ENCODE peak calls at places on chromosome 1, in five cellular contexts. Y is heart left ventricle, Z is HFFc6, R is thoracic aorta, E is cardiac fibroblast. K is an unnamed sample.
A peak's percentile ranks its signal among the peaks of the same experiment; 100 is the strongest.

GRCh38 chr1:223114871-223115270 is 28.2 kb downstream of the TLR5 start:
- DNase-seq in Y (no peak), Z (no peak), R (no peak), E (peak; percentile 28), K (no peak)

GRCh38 chr1:19932866-19933265 is 9.4 kb upstream of the PLA2G2E start:
- DNase-seq in Y (no peak), Z (no peak), R (no peak), E (no peak), K (no peak)

GRCh38 chr1:93503816-93504215 is 55.9 kb downstream of the FNBP1L start:
- DNase-seq in Y (no peak), Z (no peak), R (no peak), E (no peak), K (no peak)

GRCh38 chr1:53956308-53957168 is 10.4 kb downstream of the LRRC42 start:
- DNase-seq in Y (no peak), Z (no peak), R (no peak), E (peak; percentile 30), K (no peak)

GRCh38 chr1:82090104-82090503 is 289.4 kb downstream of the ADGRL2 start:
- DNase-seq in Y (no peak), Z (no peak), R (no peak), E (peak; percentile 48), K (no peak)

GRCh38 chr1:232688398-232688797 is 58.5 kb upstream of the SIPA1L2 start:
- DNase-seq in Y (no peak), Z (no peak), R (no peak), E (no peak), K (no peak)

GRCh38 chr1:194105381-194105780 is 919.0 kb upstream of the B3GALT2 start:
- DNase-seq in Y (no peak), Z (no peak), R (no peak), E (no peak), K (no peak)

GRCh38 chr1:66253330-66253921 is 280.5 kb upstream of the SGIP1 start:
- DNase-seq in Y (no peak), Z (peak; percentile 84), R (no peak), E (peak; percentile 91), K (peak; percentile 33)

GRCh38 chr1:181255270-181255929 is 166.9 kb downstream of the IER5 start:
- DNase-seq in Y (no peak), Z (peak; percentile 96), R (no peak), E (peak; percentile 96), K (no peak)

GRCh38 chr1:54600947-54601725 is 22.2 kb downstream of the FAM151A start:
- DNase-seq in Y (no peak), Z (no peak), R (no peak), E (no peak), K (no peak)

GRCh38 chr1:169161512-169162194 is 55.2 kb downstream of the ATP1B1 start:
- DNase-seq in Y (no peak), Z (no peak), R (no peak), E (peak; percentile 8), K (no peak)

GRCh38 chr1:201999625-202000238 is 10.7 kb upstream of the ELF3 start:
- DNase-seq in Y (no peak), Z (peak; percentile 43), R (no peak), E (peak; percentile 64), K (no peak)

GRCh38 chr1:172414331-172414730 is 6.2 kb upstream of the C1orf105 start:
- DNase-seq in Y (no peak), Z (peak; percentile 75), R (no peak), E (peak; percentile 76), K (no peak)

GRCh38 chr1:162676087-162676486 is 43.8 kb downstream of the DDR2 start:
- DNase-seq in Y (no peak), Z (peak; percentile 52), R (no peak), E (peak; percentile 70), K (no peak)

GRCh38 chr1:42957880-42958487 is 684 bp downstream of the SLC2A1 start:
- DNase-seq in Y (peak; percentile 79), Z (peak; percentile 36), R (no peak), E (peak; percentile 52), K (peak; percentile 61)

GRCh38 chr1:53734650-53735211 is 4.2 kb downstream of the GLIS1 start:
- DNase-seq in Y (no peak), Z (peak; percentile 57), R (no peak), E (peak; percentile 84), K (no peak)

GRCh38 chr1:244557565-244557964 is 95.4 kb upstream of the DESI2 start:
- DNase-seq in Y (no peak), Z (no peak), R (no peak), E (no peak), K (no peak)

GRCh38 chr1:66981679-66982078 is 56.9 kb downstream of the MIER1 start:
- DNase-seq in Y (no peak), Z (no peak), R (no peak), E (peak; percentile 53), K (no peak)

GRCh38 chr1:158600735-158601134 is 4.3 kb upstream of the OR10Z1 start:
- DNase-seq in Y (no peak), Z (no peak), R (no peak), E (no peak), K (no peak)

GRCh38 chr1:224368409-224368808 is 11.7 kb downstream of the CNIH4 start:
- DNase-seq in Y (no peak), Z (no peak), R (no peak), E (no peak), K (no peak)

GRCh38 chr1:161082996-161083742 is 6.2 kb downstream of the NECTIN4 start:
- DNase-seq in Y (peak; percentile 81), Z (peak; percentile 89), R (peak; percentile 35), E (peak; percentile 96), K (no peak)

GRCh38 chr1:209389258-209389657 is 194.3 kb upstream of the CAMK1G start:
- DNase-seq in Y (no peak), Z (peak; percentile 92), R (no peak), E (peak; percentile 89), K (no peak)

GRCh38 chr1:183996396-183996795 is 41.1 kb downstream of the COLGALT2 start:
- DNase-seq in Y (no peak), Z (no peak), R (no peak), E (no peak), K (no peak)

GRCh38 chr1:54887665-54888071 is 673 bp upstream of the DHCR24 start:
- DNase-seq in Y (no peak), Z (no peak), R (no peak), E (no peak), K (peak; percentile 10)

GRCh38 chr1:227759345-227760300 is 24.4 kb downstream of the SNAP47 start:
- DNase-seq in Y (peak; percentile 63), Z (peak; percentile 97), R (no peak), E (peak; percentile 96), K (no peak)

GRCh38 chr1:65469889-65470340 is 49.4 kb downstream of the LEPR start:
- DNase-seq in Y (no peak), Z (no peak), R (no peak), E (peak; percentile 60), K (no peak)

GRCh38 chr1:173043253-173043652 is 7.5 kb downstream of the TNFSF18 start:
- DNase-seq in Y (no peak), Z (peak; percentile 43), R (no peak), E (peak; percentile 77), K (no peak)

GRCh38 chr1:54806931-54807611 is 5.9 kb upstream of the TTC22 start:
- DNase-seq in Y (no peak), Z (peak; percentile 45), R (no peak), E (peak; percentile 33), K (no peak)

GRCh38 chr1:16183157-16183556 is 27.3 kb upstream of the EPHA2 start:
- DNase-seq in Y (no peak), Z (no peak), R (no peak), E (peak; percentile 95), K (no peak)

GRCh38 chr1:232016636-232017035 is 390.0 kb downstream of the DISC1 start:
- DNase-seq in Y (no peak), Z (peak; percentile 20), R (no peak), E (no peak), K (no peak)

GRCh38 chr1:234617986-234618725 is 8.2 kb upstream of the IRF2BP2 start:
- DNase-seq in Y (no peak), Z (peak; percentile 49), R (no peak), E (peak; percentile 63), K (no peak)

GRCh38 chr1:167798951-167799350 is 77.2 kb downstream of the MPZL1 start:
- DNase-seq in Y (no peak), Z (no peak), R (no peak), E (no peak), K (no peak)

GRCh38 chr1:27763358-27763757 is 9.7 kb upstream of the STX12 start:
- DNase-seq in Y (no peak), Z (no peak), R (no peak), E (no peak), K (no peak)
- TF ChIP-seq CTCF in Y (no peak), Z (no peak), R (no peak), E (no peak), K (no peak)

GRCh38 chr1:166013232-166013631 is 153.6 kb downstream of the FAM78B start:
- DNase-seq in Y (no peak), Z (no peak), R (no peak), E (no peak), K (no peak)

GRCh38 chr1:166020229-166020628 is 146.6 kb downstream of the FAM78B start:
- DNase-seq in Y (no peak), Z (no peak), R (no peak), E (no peak), K (no peak)

DNA sequence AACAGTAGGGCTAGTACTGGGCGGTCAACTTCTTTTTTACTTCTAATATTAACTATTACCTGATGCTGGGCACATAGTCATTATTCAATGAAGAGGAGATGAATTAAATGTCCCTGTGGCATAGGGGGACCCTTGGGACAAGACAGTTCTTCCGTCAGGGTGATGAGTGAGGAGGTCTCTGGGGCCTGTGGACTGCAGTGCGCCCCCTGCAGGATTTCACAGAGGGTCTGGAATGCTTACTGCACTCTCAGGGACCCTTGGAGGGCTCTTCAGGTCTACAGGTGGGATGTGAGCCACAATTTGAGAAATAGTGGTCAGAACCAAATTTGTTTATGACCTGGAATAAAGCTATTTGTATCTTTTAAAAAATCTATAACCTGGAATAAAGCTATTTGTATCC is 149.4 kb downstream of the FAM78B start:
- DNase-seq in Y (no peak), Z (no peak), R (no peak), E (no peak), K (peak; percentile 15)
- TF ChIP-seq CTCF in Y (no peak), Z (no peak), R (no peak), E (no peak), K (peak; percentile 48)

DNA sequence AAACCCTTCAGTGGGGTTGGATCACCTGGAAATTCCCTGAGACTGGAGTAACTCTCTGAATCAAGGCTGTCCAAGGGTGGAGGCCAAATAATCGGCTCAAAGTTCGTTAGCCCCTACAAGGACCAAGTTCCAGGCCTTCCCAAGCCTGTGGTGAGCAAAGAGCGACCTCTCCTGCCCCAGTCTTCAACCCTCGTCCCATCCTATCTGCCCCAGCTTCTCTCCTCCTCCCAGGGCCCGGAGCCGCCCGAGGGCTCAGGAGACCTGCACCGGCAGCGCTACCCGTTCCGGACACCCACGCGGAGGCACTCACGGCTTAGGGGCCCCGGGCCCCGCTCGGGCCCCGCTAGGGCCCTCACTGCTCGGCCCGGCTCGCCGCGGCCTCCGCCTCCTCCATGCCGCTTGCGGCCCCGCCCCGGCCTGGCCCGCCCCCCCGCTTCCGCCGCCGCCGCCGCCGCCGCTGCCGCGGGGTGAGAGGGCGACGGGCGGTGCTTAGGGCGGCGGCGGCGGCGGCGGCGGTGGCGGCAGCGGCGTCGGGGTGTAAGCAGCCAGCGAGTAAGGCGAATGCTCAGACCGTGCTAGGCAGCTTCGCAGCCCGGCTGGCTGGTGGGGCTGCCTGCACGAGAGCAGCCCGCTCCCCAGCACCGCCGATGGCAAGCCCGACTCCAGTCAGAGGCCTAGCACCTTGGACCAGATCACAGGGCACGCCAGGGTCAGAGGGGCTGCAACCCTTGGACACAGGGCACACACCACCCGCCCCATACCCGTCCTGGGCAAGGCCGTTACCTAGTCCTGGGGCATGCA is at the start of gene POMGNT1:
- DNase-seq in Y (peak; percentile 87), Z (peak; percentile 44), R (no peak), E (peak; percentile 55), K (peak; percentile 72)
- TF ChIP-seq CTCF in Y (peak; percentile 40), Z (no peak), R (no peak), E (no peak), K (no peak)

GRCh38 chr1:182444497-182444896 is 5.4 kb upstream of the RGSL1 start:
- DNase-seq in Y (no peak), Z (no peak), R (no peak), E (no peak), K (no peak)
- TF ChIP-seq CTCF in Y (no peak), Z (peak; percentile 17), R (no peak), E (peak; percentile 19), K (no peak)

K was measured in endothelial cell.